ENCODE peak calls at places on chromosomes 5 and 9, in eight cellular contexts. One of them, this sample, is unnamed.

GRCh38 chr9:132415181-132415580 is 5.2 kb downstream of the CFAP77 start:
- DNase-seq in NCI-H1417: no peak
- DNase-seq in T-helper 22 cell: no peak
- DNase-seq in NCI-H2029: no peak
- DNase-seq in ELR: peak
- DNase-seq in M059J: no peak
- DNase-seq in NB4: no peak
- DNase-seq in activated CD8-positive, alpha-beta memory T cell treated with anti-CD3 and anti-CD28 coated beads for 4 hours: no peak
- DNase-seq in this sample: no peak

GRCh38 chr5:52846443-52846842 is 58.7 kb downstream of the ITGA1 start:
- DNase-seq in NB4: no peak
- DNase-seq in NCI-H1417: no peak
- DNase-seq in M059J: no peak
- DNase-seq in T-helper 22 cell: no peak
- DNase-seq in ELR: no peak
- DNase-seq in NCI-H2029: no peak
- DNase-seq in activated CD8-positive, alpha-beta memory T cell treated with anti-CD3 and anti-CD28 coated beads for 4 hours: no peak
- DNase-seq in this sample: no peak

GRCh38 chr5:140548300-140548688 is 832 bp downstream of the EIF4EBP3 start:
- DNase-seq in T-helper 22 cell: no peak
- DNase-seq in NCI-H1417: no peak
- DNase-seq in NCI-H2029: peak
- DNase-seq in activated CD8-positive, alpha-beta memory T cell treated with anti-CD3 and anti-CD28 coated beads for 4 hours: no peak
- DNase-seq in NB4: no peak
- DNase-seq in ELR: no peak
- DNase-seq in M059J: no peak
- DNase-seq in this sample: peak

GRCh38 chr9:121674952-121675351 is 23.5 kb downstream of the DAB2IP start:
- DNase-seq in M059J: peak
- DNase-seq in ELR: peak
- DNase-seq in NCI-H1417: no peak
- DNase-seq in NCI-H2029: no peak
- DNase-seq in NB4: peak
- DNase-seq in T-helper 22 cell: no peak
- DNase-seq in activated CD8-positive, alpha-beta memory T cell treated with anti-CD3 and anti-CD28 coated beads for 4 hours: no peak
- DNase-seq in this sample: no peak

GRCh38 chr5:10555134-10555733 is 8.6 kb upstream of the ANKRD33B start:
- DNase-seq in M059J: peak
- DNase-seq in NB4: no peak
- DNase-seq in ELR: peak
- DNase-seq in NCI-H2029: no peak
- DNase-seq in activated CD8-positive, alpha-beta memory T cell treated with anti-CD3 and anti-CD28 coated beads for 4 hours: no peak
- DNase-seq in NCI-H1417: no peak
- DNase-seq in T-helper 22 cell: no peak
- DNase-seq in this sample: no peak

GRCh38 chr9:93964685-93965084 is 9.5 kb upstream of the BARX1 start:
- DNase-seq in T-helper 22 cell: no peak
- DNase-seq in NCI-H1417: no peak
- DNase-seq in NCI-H2029: no peak
- DNase-seq in ELR: no peak
- DNase-seq in NB4: no peak
- DNase-seq in M059J: no peak
- DNase-seq in activated CD8-positive, alpha-beta memory T cell treated with anti-CD3 and anti-CD28 coated beads for 4 hours: no peak
- DNase-seq in this sample: no peak

GRCh38 chr5:157464518-157465171 is 4.6 kb downstream of the NIPAL4 start:
- DNase-seq in NCI-H2029: no peak
- DNase-seq in activated CD8-positive, alpha-beta memory T cell treated with anti-CD3 and anti-CD28 coated beads for 4 hours: peak
- DNase-seq in ELR: peak
- DNase-seq in M059J: peak
- DNase-seq in T-helper 22 cell: no peak
- DNase-seq in NB4: peak
- DNase-seq in NCI-H1417: no peak
- DNase-seq in this sample: peak

GRCh38 chr5:72151169-72151568 is 43.9 kb downstream of the MAP1B start:
- DNase-seq in ELR: no peak
- DNase-seq in NCI-H1417: no peak
- DNase-seq in NCI-H2029: no peak
- DNase-seq in activated CD8-positive, alpha-beta memory T cell treated with anti-CD3 and anti-CD28 coated beads for 4 hours: no peak
- DNase-seq in M059J: peak
- DNase-seq in T-helper 22 cell: no peak
- DNase-seq in NB4: no peak
- DNase-seq in this sample: peak

GRCh38 chr9:17402309-17402708 is 176.6 kb upstream of the SH3GL2 start:
- DNase-seq in ELR: peak
- DNase-seq in NB4: peak
- DNase-seq in activated CD8-positive, alpha-beta memory T cell treated with anti-CD3 and anti-CD28 coated beads for 4 hours: no peak
- DNase-seq in T-helper 22 cell: no peak
- DNase-seq in NCI-H2029: no peak
- DNase-seq in M059J: peak
- DNase-seq in NCI-H1417: no peak
- DNase-seq in this sample: peak

GRCh38 chr5:130975299-130975698 is 189.8 kb downstream of the HINT1 start:
- DNase-seq in ELR: no peak
- DNase-seq in NCI-H2029: no peak
- DNase-seq in NB4: no peak
- DNase-seq in M059J: no peak
- DNase-seq in NCI-H1417: no peak
- DNase-seq in activated CD8-positive, alpha-beta memory T cell treated with anti-CD3 and anti-CD28 coated beads for 4 hours: no peak
- DNase-seq in T-helper 22 cell: no peak
- DNase-seq in this sample: no peak

GRCh38 chr9:20884985-20885593 is 146.4 kb downstream of the HACD4 start:
- DNase-seq in T-helper 22 cell: peak
- DNase-seq in activated CD8-positive, alpha-beta memory T cell treated with anti-CD3 and anti-CD28 coated beads for 4 hours: peak
- DNase-seq in NB4: peak
- DNase-seq in NCI-H1417: peak
- DNase-seq in ELR: peak
- DNase-seq in M059J: peak
- DNase-seq in NCI-H2029: no peak
- DNase-seq in this sample: peak

GRCh38 chr5:175363300-175363699 is 80.7 kb downstream of the DRD1 start:
- DNase-seq in M059J: no peak
- DNase-seq in T-helper 22 cell: no peak
- DNase-seq in NCI-H1417: peak
- DNase-seq in ELR: no peak
- DNase-seq in activated CD8-positive, alpha-beta memory T cell treated with anti-CD3 and anti-CD28 coated beads for 4 hours: no peak
- DNase-seq in NCI-H2029: no peak
- DNase-seq in NB4: no peak
- DNase-seq in this sample: no peak

GRCh38 chr5:168851902-168852321 is 272.7 kb upstream of the PANK3 start:
- DNase-seq in NCI-H2029: no peak
- DNase-seq in activated CD8-positive, alpha-beta memory T cell treated with anti-CD3 and anti-CD28 coated beads for 4 hours: no peak
- DNase-seq in NB4: peak
- DNase-seq in NCI-H1417: peak
- DNase-seq in ELR: peak
- DNase-seq in M059J: peak
- DNase-seq in T-helper 22 cell: no peak
- DNase-seq in this sample: peak

GRCh38 chr9:35741740-35742139 is 7.3 kb downstream of the GBA2 start:
- DNase-seq in T-helper 22 cell: no peak
- DNase-seq in ELR: no peak
- DNase-seq in NCI-H2029: no peak
- DNase-seq in NCI-H1417: no peak
- DNase-seq in NB4: peak
- DNase-seq in M059J: no peak
- DNase-seq in activated CD8-positive, alpha-beta memory T cell treated with anti-CD3 and anti-CD28 coated beads for 4 hours: no peak
- DNase-seq in this sample: peak

GRCh38 chr5:58064799-58065198 is 395.1 kb downstream of the PLK2 start:
- DNase-seq in M059J: peak
- DNase-seq in NCI-H2029: no peak
- DNase-seq in activated CD8-positive, alpha-beta memory T cell treated with anti-CD3 and anti-CD28 coated beads for 4 hours: no peak
- DNase-seq in T-helper 22 cell: no peak
- DNase-seq in ELR: no peak
- DNase-seq in NCI-H1417: no peak
- DNase-seq in NB4: no peak
- DNase-seq in this sample: no peak

GRCh38 chr9:137030528-137030927 is 1.4 kb downstream of the FUT7 start:
- DNase-seq in T-helper 22 cell: no peak
- DNase-seq in NCI-H2029: no peak
- DNase-seq in NB4: peak
- DNase-seq in ELR: no peak
- DNase-seq in M059J: no peak
- DNase-seq in activated CD8-positive, alpha-beta memory T cell treated with anti-CD3 and anti-CD28 coated beads for 4 hours: no peak
- DNase-seq in NCI-H1417: no peak
- DNase-seq in this sample: peak